ENCODE peak calls at places on chromosomes 5 and 9, in seven cellular contexts. Q is fibroblast of lung, Z is GM23248, K is mesenchymal stem cell, U is IMR-90, Y is NT2/D1, N is aorta. A is an unnamed sample.
A peak's percentile ranks its signal among the peaks of the same experiment; 100 is the strongest.

GRCh38 chr9:136100700-136101614 is 5.9 kb upstream of the NACC2 start:
- DNase-seq in Q (no peak), Z (no peak), K (no peak), U (no peak), Y (no peak), N (no peak), A (no peak)

GRCh38 chr9:114590328-114590727 is 2.8 kb downstream of the ATP6V1G1 start:
- DNase-seq in Q (no peak), Z (no peak), K (no peak), U (no peak), Y (no peak), N (no peak), A (no peak)

GRCh38 chr9:136225748-136226679 is 19.6 kb downstream of the QSOX2 start:
- DNase-seq in Q (peak; percentile 32), Z (peak; percentile 61), K (peak; percentile 50), U (peak; percentile 31), Y (peak; percentile 58), N (no peak), A (peak; percentile 80)

GRCh38 chr5:936149-937144 is 43.8 kb downstream of the TRIP13 start:
- DNase-seq in Q (no peak), Z (no peak), K (no peak), U (no peak), Y (no peak), N (peak; percentile 57), A (no peak)

GRCh38 chr9:137168907-137169763 is 716 bp downstream of the LRRC26 start:
- DNase-seq in Q (peak; percentile 38), Z (peak; percentile 66), K (peak; percentile 29), U (peak; percentile 19), Y (peak; percentile 54), N (no peak), A (peak; percentile 49)

GRCh38 chr9:115680226-115680625 is 473.4 kb upstream of the PAPPA start:
- DNase-seq in Q (peak; percentile 20), Z (peak; percentile 33), K (no peak), U (peak; percentile 42), Y (no peak), N (no peak), A (no peak)

GRCh38 chr5:138544171-138545134 is 1.4 kb upstream of the ETF1 start:
- DNase-seq in Q (peak; percentile 42), Z (peak; percentile 80), K (peak; percentile 51), U (peak; percentile 47), Y (no peak), N (no peak), A (peak; percentile 23)

GRCh38 chr9:27527702-27528277 is 1.8 kb downstream of the MOB3B start:
- DNase-seq in Q (no peak), Z (no peak), K (no peak), U (no peak), Y (no peak), N (no peak), A (no peak)

GRCh38 chr5:176831026-176831423 is 20.7 kb downstream of the UNC5A start:
- DNase-seq in Q (no peak), Z (no peak), K (no peak), U (no peak), Y (no peak), N (no peak), A (no peak)

GRCh38 chr5:173530547-173530946 is 85.9 kb downstream of the BOD1 start:
- DNase-seq in Q (no peak), Z (no peak), K (no peak), U (no peak), Y (peak; percentile 40), N (no peak), A (no peak)

GRCh38 chr9:131721096-131721495 is 18.8 kb downstream of the RAPGEF1 start:
- DNase-seq in Q (no peak), Z (no peak), K (no peak), U (no peak), Y (no peak), N (no peak), A (no peak)
- H3K4me1 ChIP-seq in Q (peaks cover 2% of the 10 kb centered on the region), Z (no peaks in the 10 kb centered on the region), K (peaks cover 15% of the 10 kb centered on the region), U (peaks cover under 1% of the 10 kb centered on the region), Y (no peaks in the 10 kb centered on the region), N (no peaks in the 10 kb centered on the region), A (no peaks in the 10 kb centered on the region)

GRCh38 chr5:95809414-95809960 is 13.0 kb downstream of the GLRX start:
- DNase-seq in Q (peak; percentile 51), Z (peak; percentile 69), K (peak; percentile 49), U (peak; percentile 52), Y (no peak), N (no peak), A (no peak)
- H3K4me1 ChIP-seq in Q (peaks cover 30% of the 10 kb centered on the region), Z (peaks cover 29% of the 10 kb centered on the region), K (peaks cover 21% of the 10 kb centered on the region), U (peaks cover 16% of the 10 kb centered on the region), Y (peaks cover 3% of the 10 kb centered on the region), N (peaks cover 6% of the 10 kb centered on the region), A (peaks cover 37% of the 10 kb centered on the region)

GRCh38 chr9:99071313-99072039 is 33.4 kb upstream of the TGFBR1 start:
- DNase-seq in Q (peak; percentile 55), Z (peak; percentile 27), K (peak; percentile 45), U (peak; percentile 48), Y (no peak), N (peak; percentile 46), A (no peak)
- H3K4me1 ChIP-seq in Q (peaks cover 22% of the 10 kb centered on the region), Z (peaks cover 18% of the 10 kb centered on the region), K (peaks cover 13% of the 10 kb centered on the region), U (peaks cover 23% of the 10 kb centered on the region), Y (no peaks in the 10 kb centered on the region), N (no peaks in the 10 kb centered on the region), A (peaks cover 11% of the 10 kb centered on the region)

GRCh38 chr9:107405511-107405910 is 84.1 kb downstream of the KLF4 start:
- DNase-seq in Q (no peak), Z (no peak), K (no peak), U (no peak), Y (no peak), N (no peak), A (no peak)

GRCh38 chr9:107410045-107410819 is 79.3 kb downstream of the KLF4 start:
- DNase-seq in Q (no peak), Z (no peak), K (no peak), U (no peak), Y (no peak), N (no peak), A (no peak)
- H3K4me1 ChIP-seq in Q (no peaks in the 10 kb centered on the region), Z (no peaks in the 10 kb centered on the region), K (no peaks in the 10 kb centered on the region), U (no peaks in the 10 kb centered on the region), Y (no peaks in the 10 kb centered on the region), N (no peaks in the 10 kb centered on the region), A (no peaks in the 10 kb centered on the region)

A was measured in hepatocyte.